ENCODE peak calls at places on chromosome 18, in five cellular contexts. One of them, this sample, is unnamed.

GRCh38 chr18:32868424-32868823 is 95.6 kb upstream of the KLHL14 start:
- DNase-seq in GM12878: no peak
- DNase-seq in HepG2: no peak
- DNase-seq in H1: no peak
- DNase-seq in SK-N-SH: no peak
- DNase-seq in this sample: no peak

GRCh38 chr18:76490701-76491171 is 4.3 kb downstream of the ZNF516 start:
- DNase-seq in H1: no peak
- DNase-seq in HepG2: no peak
- DNase-seq in GM12878: no peak
- DNase-seq in SK-N-SH: peak
- DNase-seq in this sample: peak

GRCh38 chr18:75211721-75212625 is 1.4 kb downstream of the TSHZ1 start:
- DNase-seq in SK-N-SH: peak
- DNase-seq in H1: no peak
- DNase-seq in HepG2: peak
- DNase-seq in GM12878: no peak
- DNase-seq in this sample: peak

GRCh38 chr18:7980136-7980535 is 413.0 kb downstream of the PTPRM start:
- DNase-seq in GM12878: no peak
- DNase-seq in HepG2: peak
- DNase-seq in SK-N-SH: no peak
- DNase-seq in H1: no peak
- DNase-seq in this sample: no peak

GRCh38 chr18:80034852-80035406 is 695 bp downstream of the RBFA start:
- DNase-seq in GM12878: no peak
- DNase-seq in SK-N-SH: no peak
- DNase-seq in HepG2: no peak
- DNase-seq in H1: no peak
- DNase-seq in this sample: no peak

GRCh38 chr18:31274915-31275314 is 43.0 kb upstream of the DSG1 start:
- DNase-seq in HepG2: peak
- DNase-seq in H1: no peak
- DNase-seq in SK-N-SH: no peak
- DNase-seq in GM12878: no peak
- DNase-seq in this sample: no peak

GRCh38 chr18:70188113-70188512 is 17.4 kb downstream of the RTTN start:
- DNase-seq in H1: no peak
- DNase-seq in HepG2: no peak
- DNase-seq in GM12878: no peak
- DNase-seq in SK-N-SH: no peak
- DNase-seq in this sample: no peak

GRCh38 chr18:79609841-79610281 is 69.7 kb upstream of the CTDP1 start:
- DNase-seq in GM12878: no peak
- DNase-seq in HepG2: no peak
- DNase-seq in SK-N-SH: no peak
- DNase-seq in H1: no peak
- DNase-seq in this sample: no peak

GRCh38 chr18:23186781-23187180 is 51.5 kb downstream of the CABLES1 start:
- DNase-seq in GM12878: no peak
- DNase-seq in H1: no peak
- DNase-seq in HepG2: no peak
- DNase-seq in SK-N-SH: no peak
- DNase-seq in this sample: no peak

GRCh38 chr18:8469793-8470192 is 139.4 kb upstream of the RAB12 start:
- DNase-seq in GM12878: no peak
- DNase-seq in H1: no peak
- DNase-seq in SK-N-SH: no peak
- DNase-seq in HepG2: no peak
- DNase-seq in this sample: no peak

GRCh38 chr18:32777049-32777448 is 4.2 kb upstream of the KLHL14 start:
- DNase-seq in H1: no peak
- DNase-seq in GM12878: no peak
- DNase-seq in HepG2: peak
- DNase-seq in SK-N-SH: no peak
- DNase-seq in this sample: no peak

GRCh38 chr18:45166341-45167108 is 448.8 kb upstream of the SLC14A2 start:
- DNase-seq in H1: no peak
- DNase-seq in SK-N-SH: no peak
- DNase-seq in HepG2: no peak
- DNase-seq in GM12878: no peak
- DNase-seq in this sample: peak

GRCh38 chr18:5874336-5874735 is 21.0 kb downstream of the TMEM200C start:
- DNase-seq in SK-N-SH: no peak
- DNase-seq in H1: no peak
- DNase-seq in HepG2: no peak
- DNase-seq in GM12878: no peak
- DNase-seq in this sample: no peak

GRCh38 chr18:21315741-21316187 is 73.7 kb downstream of the GREB1L start:
- DNase-seq in SK-N-SH: no peak
- DNase-seq in HepG2: peak
- DNase-seq in GM12878: no peak
- DNase-seq in H1: peak
- DNase-seq in this sample: peak

GRCh38 chr18:27839141-27839540 is 337.8 kb downstream of the CDH2 start:
- DNase-seq in GM12878: no peak
- DNase-seq in H1: no peak
- DNase-seq in SK-N-SH: no peak
- DNase-seq in HepG2: peak
- DNase-seq in this sample: no peak

GRCh38 chr18:8177330-8178016 is 431.8 kb upstream of the RAB12 start:
- DNase-seq in HepG2: peak
- DNase-seq in H1: no peak
- DNase-seq in GM12878: no peak
- DNase-seq in SK-N-SH: no peak
- DNase-seq in this sample: no peak

GRCh38 chr18:8946046-8946838 is 156.3 kb upstream of the NDUFV2 start:
- DNase-seq in SK-N-SH: no peak
- DNase-seq in H1: no peak
- DNase-seq in GM12878: no peak
- DNase-seq in HepG2: no peak
- DNase-seq in this sample: no peak

GRCh38 chr18:78731423-78732032 is 248.1 kb upstream of the SALL3 start:
- DNase-seq in HepG2: no peak
- DNase-seq in GM12878: no peak
- DNase-seq in SK-N-SH: no peak
- DNase-seq in H1: no peak
- DNase-seq in this sample: no peak

GRCh38 chr18:25279133-25279532 is 72.8 kb downstream of the ZNF521 start:
- DNase-seq in HepG2: no peak
- DNase-seq in H1: no peak
- DNase-seq in SK-N-SH: no peak
- DNase-seq in GM12878: no peak
- DNase-seq in this sample: no peak

GRCh38 chr18:26546875-26547301 is 1.5 kb downstream of the KCTD1 start:
- DNase-seq in GM12878: no peak
- DNase-seq in SK-N-SH: peak
- DNase-seq in HepG2: no peak
- DNase-seq in H1: no peak
- DNase-seq in this sample: no peak

GRCh38 chr18:26747131-26747475 is 118.4 kb downstream of the AQP4 start:
- DNase-seq in HepG2: no peak
- DNase-seq in SK-N-SH: no peak
- DNase-seq in H1: no peak
- DNase-seq in GM12878: no peak
- DNase-seq in this sample: peak

GRCh38 chr18:58394046-58394445 is 234.8 kb downstream of the ALPK2 start:
- DNase-seq in H1: no peak
- DNase-seq in SK-N-SH: no peak
- DNase-seq in GM12878: no peak
- DNase-seq in HepG2: no peak
- DNase-seq in this sample: no peak

GRCh38 chr18:10560457-10561045 is 34.7 kb downstream of the NAPG start:
- DNase-seq in SK-N-SH: peak
- DNase-seq in H1: peak
- DNase-seq in GM12878: peak
- DNase-seq in HepG2: peak
- DNase-seq in this sample: peak

GRCh38 chr18:58253318-58253717 is 209.3 kb downstream of the NEDD4L start:
- DNase-seq in SK-N-SH: no peak
- DNase-seq in HepG2: no peak
- DNase-seq in GM12878: no peak
- DNase-seq in H1: no peak
- DNase-seq in this sample: no peak

GRCh38 chr18:45161850-45162249 is 453.4 kb upstream of the SLC14A2 start:
- DNase-seq in SK-N-SH: no peak
- DNase-seq in H1: no peak
- DNase-seq in HepG2: no peak
- DNase-seq in GM12878: peak
- DNase-seq in this sample: no peak

GRCh38 chr18:36451454-36452251 is 154.1 kb downstream of the FHOD3 start:
- DNase-seq in SK-N-SH: no peak
- DNase-seq in H1: no peak
- DNase-seq in HepG2: no peak
- DNase-seq in GM12878: no peak
- DNase-seq in this sample: no peak

GRCh38 chr18:73848656-73849055 is 299.0 kb downstream of the FBXO15 start:
- DNase-seq in SK-N-SH: no peak
- DNase-seq in HepG2: no peak
- DNase-seq in H1: no peak
- DNase-seq in GM12878: no peak
- DNase-seq in this sample: no peak

GRCh38 chr18:5311273-5312009 is 15.9 kb upstream of the ZBTB14 start:
- DNase-seq in HepG2: no peak
- DNase-seq in SK-N-SH: no peak
- DNase-seq in H1: no peak
- DNase-seq in GM12878: no peak
- DNase-seq in this sample: no peak

GRCh38 chr18:59478591-59478990 is 119.5 kb upstream of the LMAN1 start:
- DNase-seq in HepG2: no peak
- DNase-seq in H1: no peak
- DNase-seq in GM12878: no peak
- DNase-seq in SK-N-SH: peak
- DNase-seq in this sample: no peak
- TF ChIP-seq JUND in HepG2: no peak
- TF ChIP-seq JUND in H1: no peak
- TF ChIP-seq JUND in GM12878: no peak
- TF ChIP-seq JUND in SK-N-SH: no peak
- TF ChIP-seq JUND in this sample: no peak

DNA sequence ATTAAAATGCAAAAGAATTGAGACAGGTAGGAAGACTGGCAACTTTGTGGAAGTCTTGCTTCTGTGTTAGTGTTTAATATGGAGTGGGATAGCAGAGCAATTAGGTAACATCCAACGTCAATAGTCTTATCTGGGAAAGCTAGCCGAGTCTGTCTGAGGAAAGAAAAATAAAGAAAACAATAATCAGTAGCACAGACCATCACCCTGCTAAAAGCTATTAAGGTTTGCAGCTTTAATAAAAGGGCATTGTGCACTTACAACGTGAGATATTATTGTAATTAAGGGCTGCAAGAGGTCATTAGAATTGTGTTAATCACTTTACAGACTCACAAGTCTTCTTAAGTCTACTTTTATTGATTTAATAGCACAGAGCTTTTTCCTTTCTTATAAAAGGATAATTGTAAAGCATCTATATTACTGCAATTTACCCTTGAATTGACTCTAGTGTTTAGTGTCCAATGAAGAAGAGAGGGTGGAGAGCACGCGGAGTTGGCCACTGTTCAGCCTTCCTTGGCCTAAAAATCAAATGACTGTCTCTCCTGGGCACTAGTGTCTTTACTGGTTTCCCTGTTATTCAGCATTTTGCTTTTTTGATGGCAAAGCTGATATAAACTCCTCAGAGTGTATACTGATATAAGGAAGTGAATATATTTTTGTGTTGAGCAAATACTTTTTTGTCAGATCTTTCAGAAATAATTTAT is 2.0 kb downstream of the CDH7 start:
- DNase-seq in GM12878: no peak
- DNase-seq in H1: no peak
- DNase-seq in HepG2: no peak
- DNase-seq in SK-N-SH: no peak
- DNase-seq in this sample: no peak
- TF ChIP-seq JUND in GM12878: no peak
- TF ChIP-seq JUND in H1: no peak
- TF ChIP-seq JUND in HepG2: no peak
- TF ChIP-seq JUND in SK-N-SH: no peak
- TF ChIP-seq JUND in this sample: no peak

DNA sequence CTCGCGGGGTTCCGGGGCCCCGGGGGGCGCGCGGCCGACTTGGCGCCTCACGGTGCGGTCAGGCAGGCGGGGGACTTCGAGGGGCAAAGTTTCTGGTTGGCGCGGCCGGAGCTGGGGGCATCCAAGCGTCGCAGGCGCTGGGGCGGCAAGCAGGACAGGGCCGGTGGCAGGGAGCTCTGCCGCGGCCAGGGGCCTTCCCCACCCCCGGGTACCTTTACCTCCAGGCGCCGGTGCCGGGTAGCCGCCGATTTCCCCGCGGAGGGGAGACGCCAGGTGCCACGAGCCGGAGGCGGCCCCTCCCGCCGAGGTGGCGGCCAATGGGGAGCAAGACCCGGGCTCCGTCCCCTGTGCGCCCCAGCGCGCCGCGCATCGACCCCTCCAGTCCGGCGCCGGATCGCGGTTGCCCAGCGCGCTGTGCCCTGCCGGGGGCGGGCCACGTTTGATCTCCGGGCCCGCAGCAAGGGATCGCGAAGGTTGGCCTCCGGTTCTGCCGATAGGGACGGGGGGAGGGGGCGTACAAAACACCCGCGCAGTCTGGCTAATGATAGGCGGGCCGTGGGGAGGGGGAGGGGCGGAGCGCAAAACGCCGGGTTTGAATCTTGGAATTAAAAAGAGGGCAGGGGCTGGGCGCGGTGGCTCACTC is at the start of gene ST8SIA5:
- DNase-seq in H1: peak
- DNase-seq in SK-N-SH: peak
- DNase-seq in GM12878: no peak
- DNase-seq in HepG2: no peak
- DNase-seq in this sample: no peak
- TF ChIP-seq JUND in H1: no peak
- TF ChIP-seq JUND in SK-N-SH: no peak
- TF ChIP-seq JUND in GM12878: no peak
- TF ChIP-seq JUND in HepG2: no peak
- TF ChIP-seq JUND in this sample: no peak

GRCh38 chr18:3086865-3087264 is 73.9 kb upstream of the LPIN2 start:
- DNase-seq in HepG2: no peak
- DNase-seq in GM12878: no peak
- DNase-seq in H1: no peak
- DNase-seq in SK-N-SH: no peak
- DNase-seq in this sample: no peak
- TF ChIP-seq JUND in HepG2: no peak
- TF ChIP-seq JUND in GM12878: no peak
- TF ChIP-seq JUND in H1: no peak
- TF ChIP-seq JUND in SK-N-SH: no peak
- TF ChIP-seq JUND in this sample: no peak

GRCh38 chr18:49162226-49162848 is 211.6 kb upstream of the SMAD7 start:
- DNase-seq in H1: no peak
- DNase-seq in SK-N-SH: no peak
- DNase-seq in HepG2: no peak
- DNase-seq in GM12878: peak
- DNase-seq in this sample: no peak
- TF ChIP-seq JUND in H1: no peak
- TF ChIP-seq JUND in SK-N-SH: no peak
- TF ChIP-seq JUND in HepG2: no peak
- TF ChIP-seq JUND in GM12878: no peak
- TF ChIP-seq JUND in this sample: no peak

DNA sequence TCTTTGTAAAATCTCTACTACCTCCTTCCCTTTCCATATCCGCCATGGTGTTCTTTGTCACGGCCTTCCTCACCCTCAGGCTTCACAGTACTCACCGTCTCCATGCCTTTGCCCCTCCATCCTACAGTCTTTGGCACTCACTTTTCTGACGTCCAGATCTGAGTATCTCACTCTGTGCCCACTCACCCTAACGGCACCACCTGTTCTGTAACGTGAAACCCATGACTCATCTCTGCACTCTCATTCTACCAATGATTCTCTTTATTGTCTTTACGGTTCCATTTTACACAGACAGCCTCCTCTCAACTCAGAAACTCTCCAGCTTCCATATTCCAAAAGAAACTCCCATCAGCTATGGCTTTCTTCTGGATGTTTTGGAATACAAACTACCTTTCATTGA is 56.7 kb downstream of the NETO1 start:
- DNase-seq in HepG2: no peak
- DNase-seq in GM12878: no peak
- DNase-seq in H1: no peak
- DNase-seq in SK-N-SH: no peak
- DNase-seq in this sample: no peak
- TF ChIP-seq JUND in HepG2: no peak
- TF ChIP-seq JUND in GM12878: no peak
- TF ChIP-seq JUND in H1: no peak
- TF ChIP-seq JUND in SK-N-SH: no peak
- TF ChIP-seq JUND in this sample: no peak

This sample was measured in T47D.